ENCODE peak calls at places on chromosomes 6 and 20, in five cellular contexts. G, L, N, T and O are unnamed samples.

GRCh38 chr6:84568971-84569370 is 195.4 kb downstream of the TBX18 start:
- DNase-seq in G (no peak), L (no peak), N (no peak), T (no peak), O (no peak)

GRCh38 chr6:163415620-163416379 is 1.3 kb downstream of the QKI start:
- DNase-seq in G (peak; percentile 79), L (peak; percentile 47), N (peak; percentile 78), T (peak; percentile 46), O (peak; percentile 53)

GRCh38 chr20:63005862-63006564 is 751 bp downstream of the BHLHE23 start:
- DNase-seq in G (no peak), L (no peak), N (no peak), T (no peak), O (no peak)

GRCh38 chr6:5670381-5670780 is 336.3 kb downstream of the NRN1 start:
- DNase-seq in G (no peak), L (no peak), N (no peak), T (no peak), O (no peak)

GRCh38 chr6:84652356-84653026 is 111.9 kb downstream of the TBX18 start:
- DNase-seq in G (no peak), L (no peak), N (no peak), T (peak; percentile 2), O (no peak)

GRCh38 chr6:551829-552350 is 105.0 kb downstream of the HUS1B start:
- DNase-seq in G (no peak), L (no peak), N (no peak), T (no peak), O (no peak)

GRCh38 chr20:51258582-51259175 is 235.8 kb upstream of the KCNG1 start:
- DNase-seq in G (no peak), L (no peak), N (no peak), T (peak; percentile 5), O (no peak)

GRCh38 chr6:74733830-74734591 is 471.8 kb downstream of the COL12A1 start:
- DNase-seq in G (no peak), L (no peak), N (no peak), T (no peak), O (no peak)

GRCh38 chr6:68317366-68317765 is 317.7 kb upstream of the ADGRB3 start:
- DNase-seq in G (no peak), L (no peak), N (no peak), T (no peak), O (no peak)

DNA sequence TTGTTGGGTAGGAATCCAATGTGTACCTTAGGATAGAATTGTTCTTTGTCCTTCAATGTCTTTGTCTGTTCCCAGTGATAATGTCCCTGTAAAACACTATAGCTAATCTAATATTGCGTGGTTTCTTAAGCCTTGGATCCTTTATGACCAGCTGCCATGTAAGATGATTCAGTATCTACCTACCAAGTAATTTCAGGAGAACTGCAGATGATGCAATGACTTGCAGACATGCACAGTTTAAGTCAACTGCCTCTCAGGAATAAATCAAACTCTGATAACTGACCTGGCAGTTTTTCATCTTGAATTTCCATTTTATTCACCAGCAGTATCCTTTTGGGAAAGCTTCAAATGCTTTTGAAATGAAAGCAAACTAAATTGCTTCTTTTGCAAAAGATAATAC is 157.8 kb downstream of the TPBG start:
- DNase-seq in G (no peak), L (no peak), N (no peak), T (no peak), O (no peak)
- TF ChIP-seq CTCF in G (no peak), L (no peak), N (no peak), T (no peak), O (no peak)

GRCh38 chr6:143450453-143451362 is at the start of the genes ADAT2 and PEX3:
- DNase-seq in G (peak; percentile 94), L (peak; percentile 91), N (peak; percentile 96), T (peak; percentile 73), O (peak; percentile 91)
- H3K4me1 ChIP-seq in G (no peaks in the 10 kb centered on the region), L (peaks cover 7% of the 10 kb centered on the region), N (peaks cover 20% of the 10 kb centered on the region), T (peaks cover 10% of the 10 kb centered on the region), O (peaks cover 12% of the 10 kb centered on the region)

GRCh38 chr20:48619126-48620101 is 208.4 kb downstream of the PREX1 start:
- DNase-seq in G (no peak), L (peak; percentile 42), N (peak; percentile 52), T (no peak), O (no peak)
- H3K27ac ChIP-seq in G (no peak overlapping the region), L (no peak overlapping the region), N (no peak overlapping the region), T (peak overlapping the region; percentile 33), O (no peak overlapping the region)

GRCh38 chr6:114733596-114733995 is 390.8 kb upstream of the HS3ST5 start:
- DNase-seq in G (no peak), L (no peak), N (no peak), T (no peak), O (no peak)

GRCh38 chr6:114740547-114740946 is 397.7 kb upstream of the HS3ST5 start:
- DNase-seq in G (no peak), L (no peak), N (no peak), T (no peak), O (no peak)

GRCh38 chr6:114739656-114740055 is 396.8 kb upstream of the HS3ST5 start:
- DNase-seq in G (no peak), L (no peak), N (no peak), T (no peak), O (no peak)

DNA sequence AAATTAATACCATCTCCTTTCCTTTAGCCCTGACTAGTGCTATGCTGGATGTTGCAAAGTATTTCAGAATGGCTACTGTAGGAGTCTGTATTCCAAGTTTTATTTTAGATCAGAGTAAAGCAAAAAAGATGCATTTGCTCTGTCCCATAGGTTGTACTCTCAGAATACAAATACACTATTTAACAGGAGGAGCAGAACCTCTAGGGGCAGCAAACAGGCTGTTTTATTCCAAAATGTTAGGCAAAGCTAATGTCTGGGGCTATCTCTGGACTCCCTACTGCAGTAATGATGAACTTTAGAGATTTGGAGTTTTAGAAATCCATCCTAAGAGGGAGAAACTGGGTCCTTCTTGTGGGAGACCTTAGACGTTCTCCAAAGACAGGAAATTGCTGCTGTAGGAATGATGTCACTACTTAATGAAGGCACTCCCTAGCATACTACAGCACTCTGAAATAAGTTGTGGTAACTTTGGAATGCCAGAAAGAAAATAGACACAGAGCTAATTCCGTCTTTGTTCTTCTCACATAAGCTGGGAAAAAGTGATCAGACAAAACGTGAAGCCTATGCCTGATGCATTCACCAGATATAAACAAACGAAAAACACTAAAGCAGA is 392.4 kb upstream of the HS3ST5 start:
- DNase-seq in G (no peak), L (no peak), N (no peak), T (no peak), O (no peak)
- TF ChIP-seq CTCF in G (no peak), L (no peak), N (no peak), T (no peak), O (no peak)